ENCODE peak calls at places on chromosome 12, in ten cellular contexts. One of them, this sample, is unnamed.
A peak's percentile ranks its signal among the peaks of the same experiment; 100 is the strongest.

GRCh38 chr12:107335802-107336570 is 242.6 kb upstream of the CRY1 start:
- DNase-seq in WERI-Rb-1: no peak
- DNase-seq in K562: no peak
- DNase-seq in uterus: no peak
- DNase-seq in MM.1S: no peak
- DNase-seq in IMR-90: no peak
- DNase-seq in transverse colon: no peak
- DNase-seq in GM12878: no peak
- DNase-seq in right lobe of liver: no peak
- DNase-seq in DND-41: no peak
- DNase-seq in this sample: no peak

GRCh38 chr12:108939594-108939993 is 59.7 kb downstream of the DAO start:
- DNase-seq in IMR-90: peak; percentile 13
- DNase-seq in right lobe of liver: no peak
- DNase-seq in K562: peak; percentile 46
- DNase-seq in transverse colon: no peak
- DNase-seq in MM.1S: peak; percentile 11
- DNase-seq in WERI-Rb-1: peak; percentile 15
- DNase-seq in GM12878: peak; percentile 21
- DNase-seq in uterus: no peak
- DNase-seq in DND-41: peak; percentile 12
- DNase-seq in this sample: no peak

GRCh38 chr12:111748867-111749266 is 17.9 kb upstream of the ALDH2 start:
- DNase-seq in WERI-Rb-1: no peak
- DNase-seq in transverse colon: no peak
- DNase-seq in DND-41: no peak
- DNase-seq in uterus: no peak
- DNase-seq in IMR-90: no peak
- DNase-seq in right lobe of liver: no peak
- DNase-seq in K562: no peak
- DNase-seq in MM.1S: no peak
- DNase-seq in GM12878: no peak
- DNase-seq in this sample: no peak

GRCh38 chr12:92295523-92295922 is 149.9 kb upstream of the BTG1 start:
- DNase-seq in GM12878: no peak
- DNase-seq in MM.1S: no peak
- DNase-seq in transverse colon: no peak
- DNase-seq in DND-41: no peak
- DNase-seq in uterus: no peak
- DNase-seq in right lobe of liver: no peak
- DNase-seq in K562: no peak
- DNase-seq in IMR-90: peak; percentile 79
- DNase-seq in WERI-Rb-1: no peak
- DNase-seq in this sample: no peak

GRCh38 chr12:100326208-100326607 is 30.7 kb upstream of the SLC17A8 start:
- DNase-seq in WERI-Rb-1: no peak
- DNase-seq in MM.1S: no peak
- DNase-seq in transverse colon: no peak
- DNase-seq in right lobe of liver: no peak
- DNase-seq in GM12878: no peak
- DNase-seq in DND-41: no peak
- DNase-seq in uterus: no peak
- DNase-seq in IMR-90: peak; percentile 11
- DNase-seq in K562: no peak
- DNase-seq in this sample: no peak

GRCh38 chr12:56469007-56469930 is 891 bp downstream of the SPRYD4 start:
- DNase-seq in uterus: no peak
- DNase-seq in WERI-Rb-1: no peak
- DNase-seq in DND-41: peak; percentile 30
- DNase-seq in transverse colon: peak; percentile 44
- DNase-seq in MM.1S: peak; percentile 24
- DNase-seq in IMR-90: no peak
- DNase-seq in right lobe of liver: peak; percentile 77
- DNase-seq in GM12878: no peak
- DNase-seq in K562: peak; percentile 43
- DNase-seq in this sample: peak; percentile 42

GRCh38 chr12:109541412-109541725 is 31.9 kb downstream of the MMAB start:
- DNase-seq in transverse colon: no peak
- DNase-seq in right lobe of liver: no peak
- DNase-seq in GM12878: no peak
- DNase-seq in uterus: no peak
- DNase-seq in DND-41: no peak
- DNase-seq in IMR-90: peak; percentile 4
- DNase-seq in WERI-Rb-1: no peak
- DNase-seq in MM.1S: no peak
- DNase-seq in K562: no peak
- DNase-seq in this sample: no peak

GRCh38 chr12:107570721-107571120 is 114.9 kb upstream of the PWP1 start:
- DNase-seq in GM12878: no peak
- DNase-seq in WERI-Rb-1: no peak
- DNase-seq in MM.1S: no peak
- DNase-seq in uterus: no peak
- DNase-seq in right lobe of liver: no peak
- DNase-seq in DND-41: no peak
- DNase-seq in K562: no peak
- DNase-seq in IMR-90: peak; percentile 67
- DNase-seq in transverse colon: peak; percentile 41
- DNase-seq in this sample: peak; percentile 74

GRCh38 chr12:30450872-30451271 is 244.8 kb downstream of the IPO8 start:
- DNase-seq in uterus: no peak
- DNase-seq in transverse colon: no peak
- DNase-seq in WERI-Rb-1: no peak
- DNase-seq in MM.1S: no peak
- DNase-seq in DND-41: no peak
- DNase-seq in GM12878: no peak
- DNase-seq in IMR-90: no peak
- DNase-seq in K562: peak; percentile 75
- DNase-seq in right lobe of liver: no peak
- DNase-seq in this sample: no peak

GRCh38 chr12:76274699-76275098 is 73.5 kb downstream of the BBS10 start:
- DNase-seq in GM12878: no peak
- DNase-seq in transverse colon: no peak
- DNase-seq in uterus: no peak
- DNase-seq in WERI-Rb-1: no peak
- DNase-seq in DND-41: no peak
- DNase-seq in MM.1S: no peak
- DNase-seq in K562: peak; percentile 12
- DNase-seq in IMR-90: peak; percentile 77
- DNase-seq in right lobe of liver: no peak
- DNase-seq in this sample: no peak

GRCh38 chr12:127162307-127162706 is 1104.7 kb upstream of the TMEM132C start:
- DNase-seq in DND-41: no peak
- DNase-seq in WERI-Rb-1: no peak
- DNase-seq in uterus: no peak
- DNase-seq in MM.1S: no peak
- DNase-seq in transverse colon: no peak
- DNase-seq in right lobe of liver: no peak
- DNase-seq in GM12878: no peak
- DNase-seq in K562: peak; percentile 73
- DNase-seq in IMR-90: no peak
- DNase-seq in this sample: no peak

GRCh38 chr12:51403744-51404143 is 12.5 kb upstream of the GALNT6 start:
- DNase-seq in uterus: no peak
- DNase-seq in IMR-90: no peak
- DNase-seq in transverse colon: no peak
- DNase-seq in right lobe of liver: no peak
- DNase-seq in WERI-Rb-1: no peak
- DNase-seq in DND-41: no peak
- DNase-seq in K562: no peak
- DNase-seq in GM12878: no peak
- DNase-seq in MM.1S: no peak
- DNase-seq in this sample: no peak

GRCh38 chr12:63037721-63038120 is 102.8 kb upstream of the PPM1H start:
- DNase-seq in DND-41: no peak
- DNase-seq in K562: no peak
- DNase-seq in IMR-90: no peak
- DNase-seq in GM12878: no peak
- DNase-seq in right lobe of liver: no peak
- DNase-seq in MM.1S: no peak
- DNase-seq in uterus: no peak
- DNase-seq in transverse colon: no peak
- DNase-seq in WERI-Rb-1: no peak
- DNase-seq in this sample: no peak

GRCh38 chr12:63038361-63039100 is 103.6 kb upstream of the PPM1H start:
- DNase-seq in WERI-Rb-1: no peak
- DNase-seq in GM12878: no peak
- DNase-seq in K562: peak; percentile 53
- DNase-seq in transverse colon: no peak
- DNase-seq in DND-41: no peak
- DNase-seq in uterus: no peak
- DNase-seq in right lobe of liver: no peak
- DNase-seq in MM.1S: no peak
- DNase-seq in IMR-90: no peak
- DNase-seq in this sample: no peak

GRCh38 chr12:63036974-63037335 is 102.0 kb upstream of the PPM1H start:
- DNase-seq in GM12878: no peak
- DNase-seq in transverse colon: no peak
- DNase-seq in right lobe of liver: no peak
- DNase-seq in K562: no peak
- DNase-seq in uterus: no peak
- DNase-seq in DND-41: no peak
- DNase-seq in WERI-Rb-1: no peak
- DNase-seq in MM.1S: no peak
- DNase-seq in IMR-90: no peak
- DNase-seq in this sample: no peak

GRCh38 chr12:63036216-63036973 is 101.4 kb upstream of the PPM1H start:
- DNase-seq in K562: no peak
- DNase-seq in right lobe of liver: no peak
- DNase-seq in IMR-90: no peak
- DNase-seq in DND-41: no peak
- DNase-seq in uterus: no peak
- DNase-seq in MM.1S: no peak
- DNase-seq in WERI-Rb-1: no peak
- DNase-seq in GM12878: no peak
- DNase-seq in transverse colon: no peak
- DNase-seq in this sample: no peak

GRCh38 chr12:63034601-63035000 is 99.7 kb upstream of the PPM1H start:
- DNase-seq in DND-41: no peak
- DNase-seq in transverse colon: no peak
- DNase-seq in uterus: no peak
- DNase-seq in MM.1S: no peak
- DNase-seq in right lobe of liver: no peak
- DNase-seq in IMR-90: no peak
- DNase-seq in GM12878: no peak
- DNase-seq in K562: no peak
- DNase-seq in WERI-Rb-1: no peak
- DNase-seq in this sample: no peak
- H3K9me3 ChIP-seq in DND-41: no peaks in the 10 kb centered on the region
- H3K9me3 ChIP-seq in transverse colon: no peaks in the 10 kb centered on the region
- H3K9me3 ChIP-seq in uterus: no peaks in the 10 kb centered on the region
- H3K9me3 ChIP-seq in MM.1S: no peaks in the 10 kb centered on the region
- H3K9me3 ChIP-seq in right lobe of liver: no peaks in the 10 kb centered on the region
- H3K9me3 ChIP-seq in IMR-90: no peaks in the 10 kb centered on the region
- H3K9me3 ChIP-seq in GM12878: no peaks in the 10 kb centered on the region
- H3K9me3 ChIP-seq in K562: no peaks in the 10 kb centered on the region
- H3K9me3 ChIP-seq in WERI-Rb-1: no peaks in the 10 kb centered on the region
- H3K9me3 ChIP-seq in this sample: no peaks in the 10 kb centered on the region

DNA sequence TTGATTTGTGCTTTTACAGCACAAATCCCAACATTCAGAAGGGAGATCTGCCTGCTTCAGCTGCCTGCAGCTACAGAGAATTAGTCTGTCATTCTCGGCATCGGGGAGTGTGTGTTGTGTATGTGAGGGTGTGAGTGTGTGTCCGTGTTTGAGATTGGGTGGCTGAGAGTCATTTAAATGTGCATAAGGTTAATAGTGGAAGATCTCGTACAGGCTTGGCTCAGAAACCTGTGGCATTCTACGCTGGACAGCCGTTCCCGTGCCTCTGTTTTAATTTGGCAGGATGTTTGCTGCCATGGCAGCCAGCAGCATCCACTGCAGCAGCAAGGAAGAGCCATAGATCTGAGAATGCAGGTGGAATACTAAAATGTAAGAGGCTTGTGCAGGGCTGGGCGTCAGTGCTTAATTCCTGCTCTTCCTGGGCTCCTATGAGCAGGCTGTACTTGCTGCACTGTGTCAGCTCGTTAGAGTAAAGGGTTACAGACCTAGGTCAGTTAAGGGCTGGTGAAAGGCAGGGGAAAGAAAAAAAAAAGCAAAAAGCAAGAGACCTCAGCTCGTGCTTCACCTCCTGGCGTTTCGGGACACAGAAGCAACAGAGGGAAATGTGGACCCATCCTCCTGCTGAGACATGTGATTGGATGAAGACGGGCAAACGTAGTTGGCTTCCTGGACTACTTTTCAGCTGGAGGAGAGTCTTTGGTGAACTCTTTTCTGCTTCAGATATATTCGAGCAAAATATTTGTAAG is 205.4 kb downstream of the NAV3 start:
- DNase-seq in WERI-Rb-1: no peak
- DNase-seq in uterus: peak; percentile 16
- DNase-seq in right lobe of liver: no peak
- DNase-seq in K562: no peak
- DNase-seq in transverse colon: no peak
- DNase-seq in DND-41: no peak
- DNase-seq in MM.1S: no peak
- DNase-seq in GM12878: no peak
- DNase-seq in IMR-90: peak; percentile 34
- DNase-seq in this sample: no peak
- H3K4me3 ChIP-seq in WERI-Rb-1: no peak overlapping the region
- H3K4me3 ChIP-seq in uterus: peak overlapping the region; percentile 19
- H3K4me3 ChIP-seq in right lobe of liver: no peak overlapping the region
- H3K4me3 ChIP-seq in K562: no peak overlapping the region
- H3K4me3 ChIP-seq in transverse colon: no peak overlapping the region
- H3K4me3 ChIP-seq in DND-41: no peak overlapping the region
- H3K4me3 ChIP-seq in MM.1S: no peak overlapping the region
- H3K4me3 ChIP-seq in GM12878: no peak overlapping the region
- H3K4me3 ChIP-seq in IMR-90: peak overlapping the region; percentile 12
- H3K4me3 ChIP-seq in this sample: no peak overlapping the region

GRCh38 chr12:14521822-14522221 is 45.9 kb downstream of the PLBD1 start:
- DNase-seq in DND-41: no peak
- DNase-seq in uterus: no peak
- DNase-seq in transverse colon: no peak
- DNase-seq in right lobe of liver: no peak
- DNase-seq in WERI-Rb-1: no peak
- DNase-seq in GM12878: no peak
- DNase-seq in IMR-90: no peak
- DNase-seq in MM.1S: no peak
- DNase-seq in K562: no peak
- DNase-seq in this sample: no peak
- H3K9me3 ChIP-seq in DND-41: peaks cover 5% of the 10 kb centered on the region
- H3K9me3 ChIP-seq in uterus: no peaks in the 10 kb centered on the region
- H3K9me3 ChIP-seq in transverse colon: peaks cover 21% of the 10 kb centered on the region
- H3K9me3 ChIP-seq in right lobe of liver: no peaks in the 10 kb centered on the region
- H3K9me3 ChIP-seq in WERI-Rb-1: peaks cover 9% of the 10 kb centered on the region
- H3K9me3 ChIP-seq in GM12878: peaks cover 3% of the 10 kb centered on the region
- H3K9me3 ChIP-seq in IMR-90: peaks cover 9% of the 10 kb centered on the region
- H3K9me3 ChIP-seq in MM.1S: no peaks in the 10 kb centered on the region
- H3K9me3 ChIP-seq in K562: no peaks in the 10 kb centered on the region
- H3K9me3 ChIP-seq in this sample: peaks cover 10% of the 10 kb centered on the region

DNA sequence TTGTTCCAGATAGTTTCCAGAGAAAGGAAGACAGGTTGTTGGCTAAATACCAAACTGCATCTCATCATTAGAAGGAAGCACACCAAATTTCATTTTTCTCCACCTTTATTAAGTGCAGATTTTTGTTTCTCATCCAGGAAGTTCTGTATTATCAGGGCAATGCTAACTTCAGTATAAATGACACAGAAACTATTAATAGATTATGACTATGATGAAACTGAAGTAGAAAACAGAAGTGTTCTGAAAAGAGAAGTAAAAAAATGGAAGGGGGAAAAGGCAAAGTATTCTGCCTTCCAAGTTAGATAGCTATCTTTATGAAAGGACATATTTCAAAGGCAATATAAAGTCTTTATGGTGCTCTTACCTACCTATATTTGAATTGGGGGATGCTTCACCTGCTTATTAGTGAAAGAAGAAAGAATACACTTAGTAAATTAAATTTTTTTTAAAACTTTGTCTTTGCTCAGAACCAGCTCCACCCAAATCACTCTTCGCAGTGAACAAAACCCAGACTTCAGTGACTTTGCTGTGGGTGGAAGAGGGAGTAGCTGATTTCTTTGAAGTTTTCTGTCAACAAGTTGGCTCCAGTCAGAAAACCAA is 223.9 kb downstream of the PTPRO start:
- DNase-seq in transverse colon: no peak
- DNase-seq in IMR-90: no peak
- DNase-seq in WERI-Rb-1: no peak
- DNase-seq in uterus: no peak
- DNase-seq in MM.1S: peak; percentile 37
- DNase-seq in K562: no peak
- DNase-seq in right lobe of liver: no peak
- DNase-seq in DND-41: no peak
- DNase-seq in GM12878: peak; percentile 25
- DNase-seq in this sample: no peak
- H3K4me3 ChIP-seq in transverse colon: peak overlapping the region; percentile 38
- H3K4me3 ChIP-seq in IMR-90: no peak overlapping the region
- H3K4me3 ChIP-seq in WERI-Rb-1: no peak overlapping the region
- H3K4me3 ChIP-seq in uterus: peak overlapping the region; percentile 6
- H3K4me3 ChIP-seq in MM.1S: peak overlapping the region; percentile 5
- H3K4me3 ChIP-seq in K562: no peak overlapping the region
- H3K4me3 ChIP-seq in right lobe of liver: no peak overlapping the region
- H3K4me3 ChIP-seq in DND-41: no peak overlapping the region
- H3K4me3 ChIP-seq in GM12878: peak overlapping the region; percentile 52
- H3K4me3 ChIP-seq in this sample: no peak overlapping the region

This sample was measured in MG63.